ENCODE peak calls at places on chromosomes 3 and 15, in four cellular contexts. W, K, Q and H are unnamed samples.
A peak's percentile ranks its signal among the peaks of the same experiment; 100 is the strongest.

GRCh38 chr15:35764661-35765519 is 218.9 kb upstream of the DPH6 start:
- DNase-seq in Q (no peak), W (no peak), K (no peak), H (no peak)

GRCh38 chr3:139975592-139976360 is 40.8 kb downstream of the CLSTN2 start:
- DNase-seq in W (no peak), K (no peak), Q (peak; percentile 3), H (no peak)

GRCh38 chr3:10164546-10165393 is at the start of gene IRAK2:
- DNase-seq in Q (peak; percentile 15), W (no peak), K (peak; percentile 24), H (peak; percentile 21)

GRCh38 chr3:176795897-176796296 is 401.4 kb downstream of the TBL1XR1 start:
- DNase-seq in K (no peak), Q (no peak), W (no peak), H (no peak)

GRCh38 chr15:86229966-86230365 is 150.3 kb downstream of the AGBL1 start:
- DNase-seq in Q (no peak), W (no peak), K (no peak), H (no peak)

GRCh38 chr15:48984811-48985352 is 21.2 kb upstream of the SHC4 start:
- DNase-seq in K (no peak), Q (no peak), W (no peak), H (no peak)

GRCh38 chr3:197752107-197752506 is 2.4 kb downstream of the FYTTD1 start:
- DNase-seq in K (no peak), Q (no peak), W (no peak), H (no peak)

GRCh38 chr3:44030690-44031344 is 210.9 kb upstream of the TOPAZ1 start:
- DNase-seq in W (no peak), K (no peak), Q (no peak), H (no peak)

GRCh38 chr3:138657508-138657907 is 48.9 kb downstream of the FAIM start:
- DNase-seq in Q (no peak), W (no peak), K (no peak), H (no peak)

GRCh38 chr15:82919231-82919886 is 33.2 kb downstream of the HOMER2 start:
- DNase-seq in Q (peak; percentile 84), W (no peak), K (no peak), H (no peak)

GRCh38 chr3:43879166-43879565 is 188.4 kb downstream of the ABHD5 start:
- DNase-seq in W (no peak), K (no peak), Q (no peak), H (peak; percentile 61)

GRCh38 chr3:103127737-103128136 is 692.9 kb downstream of the ZPLD1 start:
- DNase-seq in K (no peak), Q (no peak), W (no peak), H (no peak)

GRCh38 chr3:108333951-108334350 is 37.6 kb downstream of the HHLA2 start:
- DNase-seq in K (no peak), W (no peak), Q (no peak), H (no peak)

GRCh38 chr3:123521179-123521969 is 63.5 kb downstream of the HACD2 start:
- DNase-seq in K (no peak), Q (no peak), W (no peak), H (no peak)

GRCh38 chr15:28885630-28886430 is at the start of gene APBA2:
- DNase-seq in Q (no peak), W (no peak), K (no peak), H (no peak)

GRCh38 chr3:7328339-7328738 is 467.4 kb downstream of the GRM7 start:
- DNase-seq in W (no peak), K (no peak), Q (no peak), H (no peak)

GRCh38 chr3:111956449-111956848 is 22.4 kb upstream of the ABHD10 start:
- DNase-seq in Q (no peak), W (no peak), K (no peak), H (no peak)

GRCh38 chr3:10614160-10614559 is 108.8 kb upstream of the ATP2B2 start:
- DNase-seq in W (no peak), Q (no peak), K (no peak), H (no peak)

GRCh38 chr3:89787485-89787884 is 680.1 kb downstream of the EPHA3 start:
- DNase-seq in Q (no peak), K (no peak), W (no peak), H (no peak)

GRCh38 chr15:51131596-51132290 is 37.0 kb upstream of the TNFAIP8L3 start:
- DNase-seq in W (no peak), K (no peak), Q (no peak), H (no peak)

GRCh38 chr15:88142141-88142540 is 114.4 kb downstream of the NTRK3 start:
- DNase-seq in Q (no peak), K (no peak), W (no peak), H (no peak)

GRCh38 chr15:81024891-81025290 is 24.2 kb downstream of the TLNRD1 start:
- DNase-seq in Q (no peak), K (no peak), W (no peak), H (no peak)

GRCh38 chr15:99764521-99764920 is 31.3 kb upstream of the LYSMD4 start:
- DNase-seq in Q (no peak), K (no peak), W (no peak), H (no peak)

GRCh38 chr3:61356678-61357077 is 105.4 kb upstream of the FHIT start:
- DNase-seq in W (no peak), Q (no peak), K (no peak), H (no peak)

GRCh38 chr15:51334011-51334426 is 4.4 kb downstream of the CYP19A1 start:
- DNase-seq in Q (no peak), W (no peak), K (no peak), H (no peak)

GRCh38 chr3:180962530-180962929 is 27.0 kb downstream of the DNAJC19 start:
- DNase-seq in K (no peak), Q (no peak), W (no peak), H (no peak)

GRCh38 chr3:127628788-127629456 is at the start of gene PODXL2:
- DNase-seq in Q (peak; percentile 77), K (no peak), W (no peak), H (peak; percentile 46)

GRCh38 chr15:51368751-51369450 is 27.4 kb downstream of the GLDN start:
- DNase-seq in K (no peak), W (no peak), Q (no peak), H (no peak)

GRCh38 chr3:155753038-155753647 is 8.3 kb upstream of the PLCH1 start:
- DNase-seq in Q (no peak), K (no peak), W (no peak), H (peak; percentile 58)

GRCh38 chr15:55319537-55320325 is 709 bp downstream of the PIGB start:
- DNase-seq in W (no peak), Q (no peak), K (no peak), H (no peak)

GRCh38 chr3:36302626-36303025 is 77.7 kb upstream of the STAC start:
- DNase-seq in K (no peak), Q (no peak), W (no peak), H (no peak)

GRCh38 chr15:59443341-59444081 is 5.5 kb downstream of the FAM81A start:
- DNase-seq in K (no peak), W (no peak), Q (no peak), H (no peak)

GRCh38 chr3:56251343-56251945 is 216.8 kb downstream of the ERC2 start:
- DNase-seq in Q (peak; percentile 11), W (no peak), K (no peak), H (peak; percentile 52)

GRCh38 chr3:41328916-41329315 is 129.6 kb downstream of the CTNNB1 start:
- DNase-seq in W (no peak), K (no peak), Q (no peak), H (no peak)

GRCh38 chr3:35864871-35865270 is 225.5 kb downstream of the ARPP21 start:
- DNase-seq in Q (no peak), W (no peak), K (no peak), H (no peak)

GRCh38 chr3:171528102-171528501 is 67.9 kb upstream of the TNIK start:
- DNase-seq in W (no peak), Q (no peak), K (no peak), H (no peak)

GRCh38 chr15:25613113-25613512 is 174.3 kb upstream of the UBE3A start:
- DNase-seq in Q (no peak), K (no peak), W (no peak), H (no peak)

GRCh38 chr3:165830746-165831145 is 6.5 kb downstream of the BCHE start:
- DNase-seq in K (no peak), W (no peak), Q (no peak), H (no peak)

GRCh38 chr3:45567730-45568172 is 26.8 kb upstream of the LIMD1 start:
- DNase-seq in Q (no peak), K (no peak), W (no peak), H (no peak)

GRCh38 chr3:97177242-97177641 is 362.8 kb downstream of the EPHA6 start:
- DNase-seq in K (no peak), Q (no peak), W (no peak), H (no peak)